ENCODE peak calls at places on chromosome 14, in four cellular contexts. S is K562; W is cardiac fibroblast; U is naive thymus-derived CD4-positive, alpha-beta T cell. I is an unnamed sample.

GRCh38 chr14:85528882-85529585 is 910 bp upstream of the FLRT2 start:
- DNase-seq in W (peak; percentile 87), S (no peak), U (no peak), I (no peak)

GRCh38 chr14:23524954-23525353 is 26.6 kb downstream of the ZFHX2 start:
- DNase-seq in S (no peak), U (no peak), W (no peak), I (no peak)

GRCh38 chr14:96676161-96676560 is 121.0 kb upstream of the VRK1 start:
- DNase-seq in W (peak; percentile 3), S (no peak), U (no peak), I (no peak)

GRCh38 chr14:36955376-36955775 is 217.0 kb downstream of the SLC25A21 start:
- DNase-seq in S (no peak), W (no peak), U (no peak), I (no peak)

GRCh38 chr14:60233251-60233650 is 15.8 kb upstream of the PPM1A start:
- DNase-seq in S (no peak), U (no peak), W (no peak), I (no peak)

GRCh38 chr14:21894003-21894897 is 220.6 kb upstream of the OR4E1 start:
- DNase-seq in U (peak; percentile 53), S (no peak), W (no peak), I (no peak)

GRCh38 chr14:22882529-22883190 is 362 bp upstream of the REM2 start:
- DNase-seq in W (peak; percentile 40), S (peak; percentile 77), U (peak; percentile 82), I (peak; percentile 60)

GRCh38 chr14:36162267-36162666 is 14.3 kb downstream of the PTCSC3 start:
- DNase-seq in U (no peak), W (no peak), S (no peak), I (no peak)

GRCh38 chr14:74882103-74882920 is 596 bp downstream of the DLST start:
- DNase-seq in U (peak; percentile 82), S (no peak), W (peak; percentile 75), I (peak; percentile 29)

GRCh38 chr14:21101802-21102413 is 1.0 kb downstream of the TMEM253 start:
- DNase-seq in U (no peak), W (no peak), S (no peak), I (no peak)

GRCh38 chr14:37546621-37547447 is 48.2 kb downstream of the FOXA1 start:
- DNase-seq in W (no peak), U (no peak), S (no peak), I (peak; percentile 28)

GRCh38 chr14:57820581-57820980 is 45.3 kb downstream of the SLC35F4 start:
- DNase-seq in U (no peak), W (no peak), S (no peak), I (no peak)

GRCh38 chr14:103123128-103123633 is at the start of gene TNFAIP2:
- DNase-seq in S (peak; percentile 77), W (peak; percentile 45), U (no peak), I (no peak)

GRCh38 chr14:30869525-30870150 is 4.7 kb upstream of the COCH start:
- DNase-seq in W (no peak), S (no peak), U (no peak), I (no peak)

GRCh38 chr14:36254020-36254614 is 66.3 kb downstream of the MBIP start:
- DNase-seq in S (no peak), U (no peak), W (peak; percentile 23), I (no peak)

GRCh38 chr14:56686416-56686815 is 106.8 kb downstream of the TMEM260 start:
- DNase-seq in U (no peak), S (no peak), W (no peak), I (no peak)

GRCh38 chr14:56004807-56005579 is 113.2 kb upstream of the PELI2 start:
- DNase-seq in U (peak; percentile 24), S (no peak), W (peak; percentile 86), I (no peak)

GRCh38 chr14:70622111-70622712 is 19.5 kb upstream of the TTC9 start:
- DNase-seq in W (peak; percentile 47), U (peak; percentile 48), S (no peak), I (no peak)

GRCh38 chr14:34872822-34873590 is 2.2 kb downstream of the BAZ1A start:
- DNase-seq in S (no peak), U (peak; percentile 50), W (peak; percentile 59), I (no peak)

GRCh38 chr14:74531467-74531866 is 37.9 kb downstream of the ISCA2 start:
- DNase-seq in U (no peak), W (peak; percentile 54), S (peak; percentile 39), I (peak; percentile 51)

GRCh38 chr14:73723799-73724621 is 9.8 kb upstream of the PNMA1 start:
- DNase-seq in W (peak; percentile 100), S (peak; percentile 26), U (no peak), I (peak; percentile 71)

GRCh38 chr14:81625343-81625742 is 91.7 kb upstream of the SEL1L start:
- DNase-seq in U (no peak), W (peak; percentile 20), S (no peak), I (peak; percentile 34)

GRCh38 chr14:61385002-61385685 is 63.8 kb downstream of the PRKCH start:
- DNase-seq in U (peak; percentile 45), S (no peak), W (no peak), I (no peak)

GRCh38 chr14:73211251-73211650 is 26.1 kb upstream of the PAPLN start:
- DNase-seq in S (no peak), U (no peak), W (no peak), I (no peak)

GRCh38 chr14:94378527-94379290 is 9.7 kb downstream of the SERPINA1 start:
- DNase-seq in W (no peak), U (no peak), S (no peak), I (no peak)

GRCh38 chr14:61561144-61561543 is 134.2 kb upstream of the HIF1A start:
- DNase-seq in W (peak; percentile 71), S (no peak), U (no peak), I (no peak)

I was measured in HuH-7.5.